ENCODE peak calls at places on chromosomes 1 and 21, in four cellular contexts. D, T, G and R are unnamed samples.

GRCh38 chr1:57550092-57550491 is 126.2 kb upstream of the DAB1 start:
- DNase-seq in G (no peak), D (no peak), T (no peak), R (no peak)

GRCh38 chr1:244241438-244241837 is 190.4 kb downstream of the ZBTB18 start:
- DNase-seq in G (no peak), T (no peak), D (no peak), R (peak)

GRCh38 chr1:52567943-52568342 is 15.1 kb upstream of the TUT4 start:
- DNase-seq in G (no peak), T (no peak), D (no peak), R (peak)

GRCh38 chr1:156480411-156481192 is 20.0 kb downstream of the MEF2D start:
- DNase-seq in T (no peak), D (peak), G (peak), R (peak)

GRCh38 chr1:231550448-231550781 is 21.9 kb downstream of the TSNAX start:
- DNase-seq in T (no peak), G (peak), D (no peak), R (peak)

GRCh38 chr1:206944703-206945102 is 1.6 kb downstream of the PIGR start:
- DNase-seq in G (no peak), D (no peak), T (no peak), R (no peak)

GRCh38 chr1:206836111-206836510 is 29.3 kb upstream of the IL20 start:
- DNase-seq in T (no peak), D (no peak), G (no peak), R (no peak)

GRCh38 chr1:58206749-58207148 is 339.8 kb downstream of the OMA1 start:
- DNase-seq in G (no peak), D (no peak), T (no peak), R (no peak)

GRCh38 chr1:228464487-228464983 is 22.6 kb upstream of the RNF187 start:
- DNase-seq in D (peak), T (no peak), G (peak), R (peak)

GRCh38 chr1:116290085-116290670 is 82.9 kb upstream of the ATP1A1 start:
- DNase-seq in G (no peak), D (no peak), T (no peak), R (no peak)

GRCh38 chr1:108208724-108209404 is 8.7 kb upstream of the SLC25A24 start:
- DNase-seq in D (no peak), G (peak), T (no peak), R (peak)

GRCh38 chr1:10509823-10510509 is 35.2 kb downstream of the PEX14 start:
- DNase-seq in G (no peak), D (no peak), T (no peak), R (no peak)

GRCh38 chr21:26964379-26964778 is 2.5 kb downstream of the ADAMTS5 start:
- DNase-seq in G (peak), T (no peak), D (peak), R (peak)

GRCh38 chr1:16921391-16922185 is at the start of gene CROCC:
- DNase-seq in T (peak), G (peak), D (no peak), R (peak)

GRCh38 chr1:228955691-228956090 is 220.4 kb downstream of the RHOU start:
- DNase-seq in T (no peak), G (no peak), D (peak), R (no peak)

GRCh38 chr1:109785446-109786106 is 21.9 kb upstream of the EPS8L3 start:
- DNase-seq in T (no peak), D (no peak), G (no peak), R (no peak)
- H4K5ac ChIP-seq in T (no peak), D (no peak), G (no peak), R (no peak)

GRCh38 chr1:34631126-34631525 is 123.7 kb upstream of the GJB5 start:
- DNase-seq in G (no peak), D (no peak), T (no peak), R (no peak)
- H2BK15ac ChIP-seq in G (no peak), D (no peak), T (no peak), R (no peak)

GRCh38 chr1:22661880-22662279 is 8.8 kb downstream of the C1QB start:
- DNase-seq in T (no peak), D (no peak), G (no peak), R (no peak)
- H4K5ac ChIP-seq in T (no peak), D (no peak), G (no peak), R (no peak)

DNA sequence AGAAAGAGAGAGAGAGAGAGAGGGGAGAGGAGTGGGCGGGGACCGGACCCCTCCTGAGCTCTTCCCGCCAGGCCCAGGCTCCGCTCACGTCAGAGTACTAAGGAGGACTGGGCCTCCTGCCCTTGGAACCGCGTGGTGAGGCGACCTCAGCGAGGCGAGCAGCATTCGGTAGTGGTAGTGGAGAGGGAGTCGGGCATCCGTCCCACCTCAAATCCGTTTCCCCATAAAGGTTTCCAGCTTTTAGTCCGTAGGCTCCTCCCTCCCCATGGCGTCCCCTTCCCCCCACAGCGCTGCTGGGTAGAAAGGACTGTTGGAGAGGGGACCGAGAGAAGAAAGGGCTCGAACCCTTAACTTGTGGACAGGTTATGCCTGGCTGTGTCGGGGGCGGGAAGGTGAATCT is 124.4 kb upstream of the BARHL2 start:
- DNase-seq in D (no peak), G (peak), T (no peak), R (peak)
- H2BK15ac ChIP-seq in D (no peak), G (no peak), T (no peak), R (no peak)